ENCODE peak calls at places on chromosomes 1 and 21, in eight cellular contexts. One of them, this sample, is unnamed.

GRCh38 chr1:21861602-21862429 is 49.8 kb downstream of the LDLRAD2 start:
- DNase-seq in aorta: peak; percentile 73
- DNase-seq in neuronal stem cell: no peak
- DNase-seq in CD4-positive, alpha-beta T cell: no peak
- DNase-seq in GM06990: no peak
- DNase-seq in T-cell: no peak
- DNase-seq in RCC 7860: peak; percentile 51
- DNase-seq in stimulated activated CD8-positive, alpha-beta memory T cell treated with anti-CD3 and anti-CD28 coated beads, Interleukin-7, amount 100 ng/mL, for 4 hours: no peak
- DNase-seq in this sample: peak; percentile 79

GRCh38 chr21:31186916-31187315 is 148.6 kb upstream of the KRTAP19-8 start:
- DNase-seq in aorta: no peak
- DNase-seq in neuronal stem cell: no peak
- DNase-seq in CD4-positive, alpha-beta T cell: no peak
- DNase-seq in GM06990: no peak
- DNase-seq in T-cell: no peak
- DNase-seq in RCC 7860: no peak
- DNase-seq in stimulated activated CD8-positive, alpha-beta memory T cell treated with anti-CD3 and anti-CD28 coated beads, Interleukin-7, amount 100 ng/mL, for 4 hours: no peak
- DNase-seq in this sample: no peak

GRCh38 chr1:229305402-229305801 is 34.5 kb downstream of the RAB4A start:
- DNase-seq in aorta: no peak
- DNase-seq in neuronal stem cell: no peak
- DNase-seq in CD4-positive, alpha-beta T cell: no peak
- DNase-seq in GM06990: no peak
- DNase-seq in T-cell: no peak
- DNase-seq in RCC 7860: no peak
- DNase-seq in stimulated activated CD8-positive, alpha-beta memory T cell treated with anti-CD3 and anti-CD28 coated beads, Interleukin-7, amount 100 ng/mL, for 4 hours: no peak
- DNase-seq in this sample: no peak

GRCh38 chr21:31780944-31781343 is 49.0 kb upstream of the SCAF4 start:
- DNase-seq in aorta: no peak
- DNase-seq in neuronal stem cell: no peak
- DNase-seq in CD4-positive, alpha-beta T cell: no peak
- DNase-seq in GM06990: no peak
- DNase-seq in T-cell: no peak
- DNase-seq in RCC 7860: no peak
- DNase-seq in stimulated activated CD8-positive, alpha-beta memory T cell treated with anti-CD3 and anti-CD28 coated beads, Interleukin-7, amount 100 ng/mL, for 4 hours: no peak
- DNase-seq in this sample: no peak

GRCh38 chr1:16630661-16631247 is 17.4 kb upstream of the NBPF1 start:
- DNase-seq in aorta: peak; percentile 81
- DNase-seq in neuronal stem cell: no peak
- DNase-seq in CD4-positive, alpha-beta T cell: no peak
- DNase-seq in GM06990: no peak
- DNase-seq in T-cell: no peak
- DNase-seq in RCC 7860: no peak
- DNase-seq in stimulated activated CD8-positive, alpha-beta memory T cell treated with anti-CD3 and anti-CD28 coated beads, Interleukin-7, amount 100 ng/mL, for 4 hours: no peak
- DNase-seq in this sample: no peak

GRCh38 chr21:26105819-26106218 is 64.8 kb downstream of the APP start:
- DNase-seq in aorta: no peak
- DNase-seq in neuronal stem cell: no peak
- DNase-seq in CD4-positive, alpha-beta T cell: no peak
- DNase-seq in GM06990: no peak
- DNase-seq in T-cell: no peak
- DNase-seq in RCC 7860: no peak
- DNase-seq in stimulated activated CD8-positive, alpha-beta memory T cell treated with anti-CD3 and anti-CD28 coated beads, Interleukin-7, amount 100 ng/mL, for 4 hours: no peak
- DNase-seq in this sample: no peak

GRCh38 chr1:53550201-53550741 is 91.1 kb downstream of the DMRTB1 start:
- DNase-seq in aorta: peak; percentile 69
- DNase-seq in neuronal stem cell: no peak
- DNase-seq in CD4-positive, alpha-beta T cell: no peak
- DNase-seq in GM06990: no peak
- DNase-seq in T-cell: no peak
- DNase-seq in RCC 7860: peak; percentile 49
- DNase-seq in stimulated activated CD8-positive, alpha-beta memory T cell treated with anti-CD3 and anti-CD28 coated beads, Interleukin-7, amount 100 ng/mL, for 4 hours: no peak
- DNase-seq in this sample: no peak

GRCh38 chr1:34500451-34500850 is 254.4 kb upstream of the GJB5 start:
- DNase-seq in aorta: no peak
- DNase-seq in neuronal stem cell: peak; percentile 48
- DNase-seq in CD4-positive, alpha-beta T cell: no peak
- DNase-seq in GM06990: no peak
- DNase-seq in T-cell: no peak
- DNase-seq in RCC 7860: peak; percentile 10
- DNase-seq in stimulated activated CD8-positive, alpha-beta memory T cell treated with anti-CD3 and anti-CD28 coated beads, Interleukin-7, amount 100 ng/mL, for 4 hours: no peak
- DNase-seq in this sample: no peak

GRCh38 chr1:15714438-15715136 is 21.5 kb upstream of the SLC25A34 start:
- DNase-seq in aorta: no peak
- DNase-seq in neuronal stem cell: no peak
- DNase-seq in CD4-positive, alpha-beta T cell: no peak
- DNase-seq in GM06990: no peak
- DNase-seq in T-cell: no peak
- DNase-seq in RCC 7860: no peak
- DNase-seq in stimulated activated CD8-positive, alpha-beta memory T cell treated with anti-CD3 and anti-CD28 coated beads, Interleukin-7, amount 100 ng/mL, for 4 hours: no peak
- DNase-seq in this sample: no peak

GRCh38 chr1:175433586-175434267 is 241.2 kb upstream of the KIAA0040 start:
- DNase-seq in aorta: no peak
- DNase-seq in neuronal stem cell: no peak
- DNase-seq in CD4-positive, alpha-beta T cell: no peak
- DNase-seq in GM06990: no peak
- DNase-seq in T-cell: no peak
- DNase-seq in RCC 7860: no peak
- DNase-seq in stimulated activated CD8-positive, alpha-beta memory T cell treated with anti-CD3 and anti-CD28 coated beads, Interleukin-7, amount 100 ng/mL, for 4 hours: no peak
- DNase-seq in this sample: no peak

GRCh38 chr1:205505791-205506190 is 1.3 kb downstream of the CDK18 start:
- DNase-seq in aorta: peak; percentile 92
- DNase-seq in neuronal stem cell: no peak
- DNase-seq in CD4-positive, alpha-beta T cell: no peak
- DNase-seq in GM06990: no peak
- DNase-seq in T-cell: no peak
- DNase-seq in RCC 7860: peak; percentile 64
- DNase-seq in stimulated activated CD8-positive, alpha-beta memory T cell treated with anti-CD3 and anti-CD28 coated beads, Interleukin-7, amount 100 ng/mL, for 4 hours: no peak
- DNase-seq in this sample: peak; percentile 78

GRCh38 chr1:180153032-180153431 is 1.6 kb upstream of the QSOX1 start:
- DNase-seq in aorta: no peak
- DNase-seq in neuronal stem cell: no peak
- DNase-seq in CD4-positive, alpha-beta T cell: no peak
- DNase-seq in GM06990: no peak
- DNase-seq in T-cell: no peak
- DNase-seq in RCC 7860: no peak
- DNase-seq in stimulated activated CD8-positive, alpha-beta memory T cell treated with anti-CD3 and anti-CD28 coated beads, Interleukin-7, amount 100 ng/mL, for 4 hours: no peak
- DNase-seq in this sample: no peak